ENCODE peak calls at places on chromosomes 1 and 21, in four cellular contexts. One of them, this sample, is unnamed.

GRCh38 chr1:28737245-28738137 is 751 bp downstream of the YTHDF2 start:
- DNase-seq in HCT116: peak; percentile 27
- DNase-seq in K562: peak; percentile 85
- DNase-seq in HepG2: peak; percentile 44
- DNase-seq in this sample: no peak

GRCh38 chr1:206856674-206857464 is 8.6 kb upstream of the IL20 start:
- DNase-seq in HCT116: peak; percentile 16
- DNase-seq in K562: peak; percentile 32
- DNase-seq in HepG2: peak; percentile 5
- DNase-seq in this sample: no peak

GRCh38 chr1:174839211-174839610 is 160.5 kb upstream of the CACYBP start:
- DNase-seq in HCT116: no peak
- DNase-seq in K562: no peak
- DNase-seq in HepG2: no peak
- DNase-seq in this sample: no peak

GRCh38 chr1:101996830-101997485 is at the start of gene OLFM3:
- DNase-seq in HCT116: no peak
- DNase-seq in K562: no peak
- DNase-seq in HepG2: peak; percentile 1
- DNase-seq in this sample: no peak

GRCh38 chr1:8600336-8600735 is 217.1 kb downstream of the RERE start:
- DNase-seq in HCT116: no peak
- DNase-seq in K562: no peak
- DNase-seq in HepG2: no peak
- DNase-seq in this sample: no peak

GRCh38 chr1:71047635-71048607 is at the start of gene PTGER3:
- DNase-seq in HCT116: no peak
- DNase-seq in K562: peak; percentile 91
- DNase-seq in HepG2: peak; percentile 42
- DNase-seq in this sample: no peak

GRCh38 chr1:230648114-230648513 is 5.8 kb downstream of the COG2 start:
- DNase-seq in HCT116: no peak
- DNase-seq in K562: no peak
- DNase-seq in HepG2: no peak
- DNase-seq in this sample: no peak

GRCh38 chr1:23796466-23797271 is 3.9 kb downstream of the GALE start:
- DNase-seq in HCT116: no peak
- DNase-seq in K562: no peak
- DNase-seq in HepG2: no peak
- DNase-seq in this sample: no peak

GRCh38 chr1:24874611-24875225 is 55.4 kb downstream of the RUNX3 start:
- DNase-seq in HCT116: no peak
- DNase-seq in K562: no peak
- DNase-seq in HepG2: no peak
- DNase-seq in this sample: no peak

GRCh38 chr1:44354268-44354839 is 703 bp downstream of the ERI3 start:
- DNase-seq in HCT116: no peak
- DNase-seq in K562: no peak
- DNase-seq in HepG2: no peak
- DNase-seq in this sample: no peak

GRCh38 chr21:34534522-34534921 is 22.5 kb upstream of the KCNE1 start:
- DNase-seq in HCT116: no peak
- DNase-seq in K562: no peak
- DNase-seq in HepG2: peak; percentile 28
- DNase-seq in this sample: no peak

GRCh38 chr1:228077565-228078330 is 4.8 kb upstream of the ARF1 start:
- DNase-seq in HCT116: no peak
- DNase-seq in K562: no peak
- DNase-seq in HepG2: no peak
- DNase-seq in this sample: no peak

GRCh38 chr1:24149854-24150227 is 6.9 kb upstream of the IL22RA1 start:
- DNase-seq in HCT116: peak; percentile 48
- DNase-seq in K562: peak; percentile 79
- DNase-seq in HepG2: no peak
- DNase-seq in this sample: peak; percentile 39

GRCh38 chr1:46549697-46550681 is 1.5 kb downstream of the KNCN start:
- DNase-seq in HCT116: no peak
- DNase-seq in K562: no peak
- DNase-seq in HepG2: peak; percentile 24
- DNase-seq in this sample: no peak

GRCh38 chr1:229132106-229132443 is 138.8 kb upstream of the RAB4A start:
- DNase-seq in HCT116: no peak
- DNase-seq in K562: no peak
- DNase-seq in HepG2: no peak
- DNase-seq in this sample: no peak

GRCh38 chr21:35257413-35257812 is 208.3 kb upstream of the RUNX1 start:
- DNase-seq in HCT116: peak; percentile 68
- DNase-seq in K562: no peak
- DNase-seq in HepG2: no peak
- DNase-seq in this sample: peak; percentile 61

GRCh38 chr1:152436593-152437338 is 22.7 kb upstream of the CRNN start:
- DNase-seq in HCT116: no peak
- DNase-seq in K562: no peak
- DNase-seq in HepG2: no peak
- DNase-seq in this sample: no peak

GRCh38 chr21:33127154-33127893 is 57.4 kb downstream of the OLIG1 start:
- DNase-seq in HCT116: peak; percentile 48
- DNase-seq in K562: peak; percentile 80
- DNase-seq in HepG2: peak; percentile 56
- DNase-seq in this sample: peak; percentile 33
- H3K4me3 ChIP-seq in HCT116: peak overlapping the region; percentile 57
- H3K4me3 ChIP-seq in K562: no peak overlapping the region
- H3K4me3 ChIP-seq in HepG2: no peak overlapping the region
- H3K4me3 ChIP-seq in this sample: peak overlapping the region; percentile 15

GRCh38 chr21:29233611-29234540 is 64.8 kb upstream of the BACH1 start:
- DNase-seq in HCT116: no peak
- DNase-seq in K562: no peak
- DNase-seq in HepG2: no peak
- DNase-seq in this sample: no peak
- TF ChIP-seq POLR2AphosphoS5 in HCT116: no peak
- TF ChIP-seq POLR2AphosphoS5 in K562: no peak
- TF ChIP-seq POLR2AphosphoS5 in HepG2: no peak
- TF ChIP-seq POLR2AphosphoS5 in this sample: no peak

DNA sequence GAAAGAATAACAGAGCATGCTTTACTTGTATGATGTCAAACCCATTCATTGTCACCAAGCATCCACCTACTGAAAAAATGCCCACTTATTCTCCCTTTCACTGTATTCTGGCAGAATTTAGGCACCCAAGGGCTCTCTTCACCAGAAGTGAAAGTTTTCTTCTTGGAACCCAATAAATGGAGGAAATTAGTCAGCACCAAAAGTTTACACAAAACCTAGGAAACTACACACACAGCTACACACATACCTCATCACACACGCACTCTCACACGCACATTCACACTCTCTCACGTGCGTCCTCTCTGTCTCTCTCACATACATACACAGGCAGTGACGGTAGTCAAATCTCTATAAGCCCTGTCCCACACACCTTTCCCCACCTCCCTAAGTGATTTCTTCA is 37.6 kb downstream of the MCOLN2 start:
- DNase-seq in HCT116: no peak
- DNase-seq in K562: no peak
- DNase-seq in HepG2: no peak
- DNase-seq in this sample: no peak
- TF ChIP-seq TCF7L2 in HCT116: no peak
- TF ChIP-seq TCF7L2 in K562: no peak
- TF ChIP-seq TCF7L2 in HepG2: no peak
- TF ChIP-seq TCF7L2 in this sample: no peak

GRCh38 chr21:42644223-42645208 is 8.9 kb upstream of the PDE9A start:
- DNase-seq in HCT116: no peak
- DNase-seq in K562: no peak
- DNase-seq in HepG2: no peak
- DNase-seq in this sample: no peak

GRCh38 chr21:42640486-42640885 is 12.9 kb upstream of the PDE9A start:
- DNase-seq in HCT116: no peak
- DNase-seq in K562: no peak
- DNase-seq in HepG2: no peak
- DNase-seq in this sample: no peak

GRCh38 chr21:42639646-42640152 is 13.7 kb upstream of the PDE9A start:
- DNase-seq in HCT116: no peak
- DNase-seq in K562: no peak
- DNase-seq in HepG2: no peak
- DNase-seq in this sample: no peak

GRCh38 chr21:42642219-42642745 is 11.1 kb upstream of the PDE9A start:
- DNase-seq in HCT116: no peak
- DNase-seq in K562: no peak
- DNase-seq in HepG2: no peak
- DNase-seq in this sample: no peak

DNA sequence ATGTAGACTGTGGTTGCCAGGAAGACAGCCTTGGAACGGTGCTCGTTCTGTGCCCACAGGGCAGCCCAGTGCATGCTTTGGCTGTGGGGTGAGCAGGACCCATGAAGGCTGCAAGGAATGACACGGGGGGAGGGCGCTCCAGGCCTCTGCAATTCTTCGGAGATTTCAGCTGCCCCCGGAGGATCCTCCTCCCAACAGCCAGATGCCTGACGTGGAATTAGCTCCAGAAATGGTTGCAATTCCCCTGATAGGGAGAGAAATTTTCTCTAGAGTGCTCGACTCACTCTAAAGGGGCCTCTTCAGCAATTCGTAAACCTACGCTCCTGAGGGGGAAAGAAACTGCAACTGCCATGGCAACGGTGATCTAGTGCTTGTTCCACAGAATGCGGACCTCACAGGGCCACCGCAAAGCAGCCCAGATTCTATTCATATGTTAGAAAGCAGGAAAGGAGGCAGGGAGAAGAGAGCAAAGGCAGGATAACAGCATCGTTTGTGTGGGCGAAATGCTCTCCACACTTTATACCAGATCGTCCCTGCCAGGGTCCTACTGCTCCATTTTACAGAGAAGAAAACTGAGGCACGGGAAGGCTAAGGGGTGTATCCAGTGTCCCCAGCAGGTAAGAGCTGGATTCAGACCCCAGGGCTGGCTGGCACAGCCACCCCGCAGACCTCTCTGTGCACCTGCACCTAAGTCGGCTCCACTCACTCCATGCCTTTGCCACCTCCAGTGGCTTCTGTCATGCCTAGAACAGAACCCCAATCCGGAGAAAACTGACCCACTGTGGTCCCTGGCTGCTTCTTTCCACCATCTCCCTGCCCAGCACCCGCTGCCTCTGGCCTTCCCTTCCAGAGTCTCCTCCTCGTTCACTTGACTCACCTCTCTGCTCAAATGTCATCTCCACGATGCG is 11.9 kb upstream of the PDE9A start:
- DNase-seq in HCT116: no peak
- DNase-seq in K562: no peak
- DNase-seq in HepG2: no peak
- DNase-seq in this sample: no peak
- H3K4me3 ChIP-seq in HCT116: no peak overlapping the region
- H3K4me3 ChIP-seq in K562: no peak overlapping the region
- H3K4me3 ChIP-seq in HepG2: no peak overlapping the region
- H3K4me3 ChIP-seq in this sample: no peak overlapping the region

DNA sequence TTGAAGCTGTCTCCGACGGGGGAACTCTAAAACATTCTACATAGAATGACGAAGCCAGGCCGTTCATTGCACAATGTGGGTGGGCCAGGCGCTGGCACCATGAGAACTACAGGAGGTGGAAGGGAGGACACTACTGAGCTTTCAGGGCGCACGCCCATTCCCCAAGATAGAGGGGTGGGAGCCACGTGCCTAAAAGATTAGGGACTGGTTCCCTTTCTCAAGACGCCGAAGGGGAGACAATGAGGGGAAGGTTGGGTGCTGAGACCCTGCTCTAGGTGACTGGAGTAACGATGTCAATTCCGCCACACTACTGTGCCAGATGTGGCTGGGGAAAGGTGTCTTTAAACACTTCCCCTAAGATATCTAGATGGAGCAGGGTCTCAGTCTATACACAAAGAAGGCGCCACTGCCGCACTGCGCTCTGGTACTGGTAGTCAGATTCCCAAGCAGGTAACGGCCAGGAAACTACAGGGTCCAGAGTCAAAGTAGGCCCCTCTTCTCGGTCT is 782 bp downstream of the CSDE1 start:
- DNase-seq in HCT116: no peak
- DNase-seq in K562: peak; percentile 46
- DNase-seq in HepG2: peak; percentile 49
- DNase-seq in this sample: no peak
- TF ChIP-seq POLR2AphosphoS5 in HCT116: no peak
- TF ChIP-seq POLR2AphosphoS5 in K562: no peak
- TF ChIP-seq POLR2AphosphoS5 in HepG2: no peak
- TF ChIP-seq POLR2AphosphoS5 in this sample: no peak

GRCh38 chr1:203934027-203934426 is 72.6 kb downstream of the SNRPE start:
- DNase-seq in HCT116: no peak
- DNase-seq in K562: no peak
- DNase-seq in HepG2: no peak
- DNase-seq in this sample: no peak
- TF ChIP-seq TCF7L2 in HCT116: no peak
- TF ChIP-seq TCF7L2 in K562: no peak
- TF ChIP-seq TCF7L2 in HepG2: no peak
- TF ChIP-seq TCF7L2 in this sample: no peak

This sample was measured in Panc1.